ENCODE peak calls at places on chromosomes 11 and 22, in eight cellular contexts. X, F, C, W, V, U, H and P are unnamed samples. For H3K9me3, the result is how much of the 10 kb centered on the place peaks cover.

GRCh38 chr22:47274196-47274595 is 511.7 kb downstream of the TBC1D22A start:
- DNase-seq in C (no peak), W (no peak), U (no peak), F (no peak), H (no peak), X (no peak), V (no peak), P (peak)

GRCh38 chr11:112177610-112178009 is 2.3 kb downstream of the BCO2 start:
- DNase-seq in C (no peak), H (no peak), X (no peak), V (no peak), F (no peak), W (no peak), U (no peak), P (no peak)

GRCh38 chr22:41762980-41763779 is 37.3 kb upstream of the CCDC134 start:
- DNase-seq in W (peak), X (no peak), V (no peak), F (no peak), U (no peak), H (no peak), C (peak), P (no peak)

GRCh38 chr22:34403667-34404066 is 483.4 kb upstream of the LARGE1 start:
- DNase-seq in U (no peak), C (no peak), W (no peak), X (no peak), V (no peak), H (no peak), F (no peak), P (no peak)

GRCh38 chr11:45803981-45804805 is 756 bp upstream of the SLC35C1 start:
- DNase-seq in X (peak), F (peak), W (peak), H (peak), V (peak), C (peak), U (peak), P (peak)

GRCh38 chr22:25488244-25489020 is 76.0 kb upstream of the GRK3 start:
- DNase-seq in U (peak), X (peak), C (peak), W (peak), V (peak), F (peak), H (no peak), P (no peak)

GRCh38 chr11:82873919-82874333 is 26.3 kb downstream of the PRCP start:
- DNase-seq in V (no peak), W (no peak), H (no peak), X (no peak), U (no peak), F (no peak), C (no peak), P (no peak)

GRCh38 chr11:105024394-105024793 is 1.4 kb upstream of the CASP5 start:
- DNase-seq in U (no peak), H (no peak), X (no peak), F (no peak), W (no peak), C (no peak), V (no peak), P (no peak)

GRCh38 chr11:28048812-28049211 is 59.1 kb downstream of the KIF18A start:
- DNase-seq in F (no peak), C (no peak), H (no peak), X (no peak), V (no peak), W (no peak), U (no peak), P (no peak)

GRCh38 chr22:29070490-29070889 is 2.3 kb upstream of the KREMEN1 start:
- DNase-seq in W (no peak), C (no peak), H (no peak), V (no peak), F (no peak), X (peak), U (no peak), P (no peak)

GRCh38 chr22:43438666-43439347 is 27.0 kb downstream of the MPPED1 start:
- DNase-seq in V (no peak), W (no peak), C (no peak), X (no peak), H (no peak), U (no peak), F (no peak), P (no peak)

GRCh38 chr22:22037229-22037628 is 54.6 kb upstream of the TOP3B start:
- DNase-seq in V (no peak), U (no peak), X (no peak), W (no peak), H (no peak), F (no peak), C (no peak), P (no peak)

GRCh38 chr22:32577591-32577990 is 103.0 kb downstream of the FBXO7 start:
- DNase-seq in V (no peak), C (no peak), X (no peak), W (no peak), H (no peak), F (no peak), U (no peak), P (no peak)

GRCh38 chr22:27859336-27859735 is 57.8 kb upstream of the MN1 start:
- DNase-seq in F (no peak), W (no peak), X (no peak), V (no peak), U (no peak), C (no peak), H (no peak), P (no peak)

GRCh38 chr11:103993502-103993901 is 42.9 kb upstream of the DDI1 start:
- DNase-seq in U (no peak), H (no peak), W (no peak), F (no peak), X (no peak), V (no peak), C (no peak), P (no peak)

GRCh38 chr11:94884322-94884721 is 89.0 kb downstream of the CWC15 start:
- DNase-seq in U (no peak), F (no peak), X (no peak), H (no peak), W (no peak), C (no peak), V (no peak), P (no peak)

GRCh38 chr11:79501688-79502087 is 60.9 kb upstream of the TENM4 start:
- DNase-seq in C (peak), U (no peak), V (no peak), X (no peak), H (no peak), W (no peak), F (no peak), P (no peak)

GRCh38 chr11:111851067-111851466 is 20.3 kb downstream of the ALG9 start:
- DNase-seq in X (no peak), U (no peak), C (no peak), W (no peak), H (no peak), V (no peak), F (no peak), P (no peak)

GRCh38 chr11:109426442-109426841 is 4.5 kb downstream of the C11orf87 start:
- DNase-seq in U (no peak), H (no peak), W (peak), C (no peak), V (no peak), F (no peak), X (no peak), P (no peak)

GRCh38 chr22:44220727-44221680 is 40.3 kb downstream of the PARVG start:
- DNase-seq in C (no peak), F (no peak), U (no peak), W (no peak), V (no peak), X (no peak), H (no peak), P (no peak)

GRCh38 chr22:28146401-28147304 is 227.6 kb upstream of the PITPNB start:
- DNase-seq in W (no peak), U (no peak), X (no peak), F (no peak), V (no peak), C (no peak), H (no peak), P (no peak)

GRCh38 chr11:1207451-1208360 is 15.2 kb upstream of the MUC5B start:
- DNase-seq in C (no peak), W (no peak), H (no peak), V (no peak), F (peak), X (no peak), U (peak), P (peak)

GRCh38 chr11:129639300-129639699 is 176.3 kb upstream of the TMEM45B start:
- DNase-seq in W (peak), X (no peak), U (no peak), F (no peak), H (no peak), C (peak), V (peak), P (no peak)

GRCh38 chr11:93080146-93080759 is 110.8 kb downstream of the MTNR1B start:
- DNase-seq in F (no peak), W (no peak), V (no peak), U (no peak), X (no peak), C (no peak), H (no peak), P (no peak)

GRCh38 chr11:1559103-1559951 is 12.7 kb downstream of the DUSP8 start:
- DNase-seq in C (peak), F (peak), U (peak), V (peak), W (peak), X (peak), H (peak), P (peak)

GRCh38 chr11:9849384-9849783 is 185.5 kb downstream of the SWAP70 start:
- DNase-seq in X (no peak), F (no peak), W (no peak), U (no peak), C (no peak), H (no peak), V (no peak), P (no peak)

GRCh38 chr11:122202161-122202950 is 86.3 kb upstream of the BLID start:
- DNase-seq in H (no peak), W (peak), V (no peak), F (peak), C (peak), U (no peak), X (no peak), P (no peak)

GRCh38 chr11:103453901-103454300 is 344.7 kb downstream of the DYNC2H1 start:
- DNase-seq in C (no peak), X (no peak), V (no peak), H (no peak), U (no peak), F (no peak), W (no peak), P (no peak)

GRCh38 chr11:64499261-64500004 is 91.6 kb upstream of the SLC22A12 start:
- DNase-seq in F (no peak), W (no peak), V (no peak), H (no peak), U (no peak), X (no peak), C (no peak), P (peak)

GRCh38 chr11:110297082-110297725 is 790 bp upstream of the RDX start:
- DNase-seq in W (peak), H (no peak), C (no peak), X (no peak), U (no peak), F (no peak), V (no peak), P (no peak)

GRCh38 chr11:63764712-63765631 is 3.6 kb downstream of the ZFTA start:
- DNase-seq in U (no peak), F (peak), V (no peak), H (no peak), X (peak), W (no peak), C (peak), P (no peak)

GRCh38 chr11:12200359-12201015 is 90.1 kb downstream of the MICAL2 start:
- DNase-seq in W (no peak), X (no peak), H (peak), V (no peak), U (peak), F (no peak), C (peak), P (no peak)

GRCh38 chr11:61054927-61055562 is 47.2 kb upstream of the CD5 start:
- DNase-seq in W (no peak), U (no peak), C (no peak), X (no peak), V (no peak), F (no peak), H (no peak), P (no peak)

GRCh38 chr11:114607753-114608459 is 12.3 kb upstream of the NXPE4 start:
- DNase-seq in X (no peak), F (no peak), C (no peak), V (no peak), U (no peak), H (no peak), W (peak), P (no peak)
- H3K9me3 ChIP-seq in X (under half), F (under half), C (under half), V (under half), U (under half), H (under half), W (under half), P (under half)

GRCh38 chr11:33706546-33706945 is 5.9 kb upstream of the C11orf91 start:
- DNase-seq in C (no peak), H (no peak), F (no peak), V (no peak), X (no peak), W (no peak), U (no peak), P (no peak)

GRCh38 chr11:33703234-33703633 is 2.6 kb upstream of the C11orf91 start:
- DNase-seq in W (no peak), V (no peak), U (no peak), X (no peak), C (peak), H (no peak), F (no peak), P (no peak)

GRCh38 chr11:33703771-33704170 is 3.1 kb upstream of the C11orf91 start:
- DNase-seq in H (peak), F (no peak), W (peak), U (no peak), C (no peak), X (peak), V (no peak), P (no peak)

GRCh38 chr11:33706961-33707360 is 6.3 kb upstream of the C11orf91 start:
- DNase-seq in W (no peak), C (no peak), F (no peak), X (no peak), V (no peak), H (no peak), U (no peak), P (no peak)

DNA sequence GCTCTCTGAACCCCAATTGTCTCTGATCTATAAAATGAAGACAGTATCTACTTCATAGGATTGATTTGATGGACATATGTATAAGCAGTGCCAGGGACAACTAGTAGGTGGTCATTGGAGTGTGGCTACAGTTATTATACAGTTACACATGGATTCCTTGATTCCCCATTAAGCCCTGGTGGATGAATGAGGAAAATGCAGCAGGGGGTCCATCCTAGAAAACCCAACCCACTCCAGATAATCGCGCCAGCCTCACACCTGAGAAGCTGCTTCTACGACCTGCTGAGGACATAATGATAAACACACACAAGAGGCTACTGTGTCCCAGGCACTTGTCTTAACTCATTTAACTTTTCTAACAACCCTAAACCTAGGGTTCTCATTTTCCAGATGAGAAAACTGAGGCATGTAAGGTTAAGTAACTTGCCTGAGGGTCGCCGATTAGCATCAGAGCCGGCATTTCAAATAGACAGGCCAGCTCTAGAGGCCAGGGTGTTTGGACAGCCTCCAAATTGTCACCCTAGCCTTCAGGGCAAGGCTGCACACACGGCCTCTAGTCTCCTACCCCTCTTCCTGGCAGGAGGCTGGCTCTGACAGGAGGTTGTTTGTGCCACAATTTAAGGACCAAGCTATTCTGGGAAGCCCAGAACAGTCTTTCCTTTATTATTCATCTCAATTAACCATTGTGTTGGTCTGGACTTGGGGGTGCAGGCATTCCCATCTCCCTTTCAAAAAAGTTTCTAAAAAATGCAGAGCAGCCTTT is 3.8 kb upstream of the C11orf91 start:
- DNase-seq in H (no peak), V (no peak), W (no peak), F (no peak), U (no peak), C (no peak), X (peak), P (no peak)
- TF ChIP-seq CTCF in H (no peak), V (no peak), W (peak), F (no peak), U (no peak), C (no peak), X (no peak), P (no peak)

DNA sequence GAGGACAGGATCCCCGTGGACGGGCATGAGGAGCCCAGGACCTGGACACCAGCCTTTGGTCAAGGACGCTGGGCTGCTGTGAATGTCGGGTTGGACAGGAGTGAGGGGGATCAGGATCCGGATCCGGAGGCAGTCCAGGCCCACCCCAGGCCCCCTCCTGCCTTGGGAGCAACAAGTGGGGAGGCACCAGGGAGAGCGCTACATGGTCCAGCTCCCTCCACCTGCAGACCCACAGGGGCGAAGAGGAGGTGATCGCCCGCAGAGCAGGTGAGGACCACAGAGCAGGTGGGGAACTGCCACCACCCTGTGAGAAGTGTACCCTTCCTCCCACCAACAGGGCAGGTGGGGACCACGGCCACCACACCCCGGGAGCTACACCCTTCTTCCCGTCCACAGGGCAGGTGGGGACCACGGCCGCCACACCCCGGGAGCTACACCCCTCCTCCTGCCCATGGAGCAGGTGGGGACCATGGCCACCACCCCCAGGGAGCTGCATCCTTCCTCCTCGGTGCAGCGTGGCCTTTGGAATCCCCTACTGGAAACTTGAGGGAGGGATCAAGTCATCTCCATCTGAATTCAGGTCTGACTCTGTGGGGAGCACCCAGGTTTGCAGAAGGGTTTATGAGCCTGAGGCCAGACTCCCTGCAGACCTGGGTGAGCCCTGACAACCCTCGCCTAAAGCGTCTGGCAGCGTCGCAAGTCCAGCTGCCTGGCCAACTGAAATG is 141.0 kb downstream of the BRD1 start:
- DNase-seq in V (no peak), X (no peak), F (no peak), C (no peak), H (no peak), U (no peak), W (no peak), P (peak)
- H3K9me3 ChIP-seq in V (under half), X (under half), F (under half), C (under half), H (under half), U (under half), W (under half), P (under half)

DNA sequence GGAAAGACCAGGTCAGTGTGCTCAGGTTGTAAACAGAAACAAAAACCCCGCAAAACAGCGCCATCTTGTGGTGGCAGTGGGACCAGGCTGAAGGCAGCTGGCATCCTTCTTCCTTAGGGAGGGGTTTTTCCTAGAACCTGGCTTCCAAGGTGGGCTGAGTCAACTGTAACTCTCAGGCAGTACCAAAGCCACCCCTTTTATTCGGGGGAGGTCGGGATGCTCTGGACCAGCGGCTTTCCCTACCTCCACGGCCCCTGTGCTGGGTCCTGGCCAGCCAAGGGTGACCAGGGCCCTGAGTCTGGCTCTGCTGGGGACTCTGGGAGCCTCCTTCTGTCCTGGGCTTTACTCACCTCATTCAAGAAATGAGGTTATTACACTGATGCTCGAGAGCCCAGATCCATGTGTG is 69.5 kb upstream of the FGF3 start:
- DNase-seq in V (peak), X (peak), W (peak), F (peak), U (peak), H (no peak), C (peak), P (no peak)
- TF ChIP-seq CTCF in V (peak), X (peak), W (peak), F (peak), U (peak), H (peak), C (peak), P (peak)

GRCh38 chr11:100010393-100010792 is 676.7 kb upstream of the ARHGAP42 start:
- DNase-seq in C (no peak), H (no peak), X (no peak), V (no peak), U (no peak), F (no peak), W (no peak), P (no peak)
- H3K9me3 ChIP-seq in C (under half), H (under half), X (under half), V (under half), U (under half), F (under half), W (under half), P (under half)

DNA sequence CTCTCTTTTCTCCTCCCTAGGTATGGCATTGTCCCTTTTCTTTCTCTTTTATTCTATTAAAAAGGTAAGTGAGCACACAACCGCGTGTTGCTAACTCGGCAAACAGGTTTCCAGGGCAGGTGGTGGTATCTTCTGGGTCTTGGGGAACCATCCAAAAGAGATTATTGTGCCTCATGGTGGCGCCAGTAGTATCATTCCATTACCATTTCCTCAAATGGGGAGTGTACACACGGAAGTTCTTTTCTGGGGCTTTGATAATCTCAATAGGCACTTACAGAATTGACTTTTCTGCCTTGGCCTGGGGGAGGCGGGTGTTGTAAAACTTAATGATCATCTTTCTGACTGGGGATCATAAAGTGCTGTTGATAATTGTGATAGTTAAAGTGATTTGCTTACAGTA is 234.1 kb downstream of the KIRREL3 start:
- DNase-seq in W (peak), X (no peak), F (no peak), V (no peak), U (no peak), H (no peak), C (peak), P (no peak)
- TF ChIP-seq CTCF in W (no peak), X (no peak), F (no peak), V (no peak), U (no peak), H (no peak), C (no peak), P (no peak)